ENCODE peak calls at places on chromosomes 5 and 9, in ten cellular contexts. One of them, this sample, is unnamed.
A peak's percentile ranks its signal among the peaks of the same experiment; 100 is the strongest.

GRCh38 chr5:158320178-158320674 is 461.3 kb upstream of the CLINT1 start:
- DNase-seq in heart left ventricle: no peak
- DNase-seq in ascending aorta: no peak
- DNase-seq in CD4-positive, CD25-positive, alpha-beta regulatory T cell: no peak
- DNase-seq in kidney: no peak
- DNase-seq in heart right ventricle: no peak
- DNase-seq in adrenal gland: no peak
- DNase-seq in endothelial cell of umbilical vein: no peak
- DNase-seq in mesendoderm: no peak
- DNase-seq in lung: no peak
- DNase-seq in this sample: no peak

GRCh38 chr5:76849767-76850291 is at the start of gene S100Z:
- DNase-seq in heart left ventricle: no peak
- DNase-seq in ascending aorta: no peak
- DNase-seq in CD4-positive, CD25-positive, alpha-beta regulatory T cell: no peak
- DNase-seq in kidney: no peak
- DNase-seq in heart right ventricle: no peak
- DNase-seq in adrenal gland: no peak
- DNase-seq in endothelial cell of umbilical vein: no peak
- DNase-seq in mesendoderm: peak; percentile 67
- DNase-seq in lung: no peak
- DNase-seq in this sample: no peak

GRCh38 chr5:40481226-40481625 is 198.5 kb upstream of the PTGER4 start:
- DNase-seq in heart left ventricle: no peak
- DNase-seq in ascending aorta: no peak
- DNase-seq in CD4-positive, CD25-positive, alpha-beta regulatory T cell: no peak
- DNase-seq in kidney: no peak
- DNase-seq in heart right ventricle: no peak
- DNase-seq in adrenal gland: no peak
- DNase-seq in endothelial cell of umbilical vein: no peak
- DNase-seq in mesendoderm: no peak
- DNase-seq in lung: no peak
- DNase-seq in this sample: no peak

GRCh38 chr9:96061293-96061987 is 185.9 kb downstream of the ERCC6L2 start:
- DNase-seq in heart left ventricle: no peak
- DNase-seq in ascending aorta: peak; percentile 76
- DNase-seq in CD4-positive, CD25-positive, alpha-beta regulatory T cell: no peak
- DNase-seq in kidney: no peak
- DNase-seq in heart right ventricle: no peak
- DNase-seq in adrenal gland: no peak
- DNase-seq in endothelial cell of umbilical vein: peak; percentile 65
- DNase-seq in mesendoderm: peak; percentile 76
- DNase-seq in lung: no peak
- DNase-seq in this sample: peak; percentile 46

GRCh38 chr9:72674961-72675360 is 153.6 kb downstream of the TMC1 start:
- DNase-seq in heart left ventricle: no peak
- DNase-seq in ascending aorta: no peak
- DNase-seq in CD4-positive, CD25-positive, alpha-beta regulatory T cell: no peak
- DNase-seq in kidney: no peak
- DNase-seq in heart right ventricle: no peak
- DNase-seq in adrenal gland: no peak
- DNase-seq in endothelial cell of umbilical vein: no peak
- DNase-seq in mesendoderm: no peak
- DNase-seq in lung: no peak
- DNase-seq in this sample: no peak

GRCh38 chr5:146340260-146341081 is 1.8 kb downstream of the POU4F3 start:
- DNase-seq in heart left ventricle: peak; percentile 66
- DNase-seq in ascending aorta: peak; percentile 79
- DNase-seq in CD4-positive, CD25-positive, alpha-beta regulatory T cell: no peak
- DNase-seq in kidney: no peak
- DNase-seq in heart right ventricle: peak; percentile 53
- DNase-seq in adrenal gland: peak; percentile 73
- DNase-seq in endothelial cell of umbilical vein: peak; percentile 54
- DNase-seq in mesendoderm: peak; percentile 79
- DNase-seq in lung: peak; percentile 55
- DNase-seq in this sample: no peak

GRCh38 chr5:98911221-98912040 is 17.4 kb downstream of the CHD1 start:
- DNase-seq in heart left ventricle: no peak
- DNase-seq in ascending aorta: no peak
- DNase-seq in CD4-positive, CD25-positive, alpha-beta regulatory T cell: no peak
- DNase-seq in kidney: no peak
- DNase-seq in heart right ventricle: no peak
- DNase-seq in adrenal gland: no peak
- DNase-seq in endothelial cell of umbilical vein: no peak
- DNase-seq in mesendoderm: no peak
- DNase-seq in lung: no peak
- DNase-seq in this sample: no peak

GRCh38 chr9:114552716-114553115 is 34.9 kb upstream of the ATP6V1G1 start:
- DNase-seq in heart left ventricle: no peak
- DNase-seq in ascending aorta: no peak
- DNase-seq in CD4-positive, CD25-positive, alpha-beta regulatory T cell: no peak
- DNase-seq in kidney: no peak
- DNase-seq in heart right ventricle: no peak
- DNase-seq in adrenal gland: peak; percentile 24
- DNase-seq in endothelial cell of umbilical vein: no peak
- DNase-seq in mesendoderm: no peak
- DNase-seq in lung: no peak
- DNase-seq in this sample: no peak

GRCh38 chr5:21219966-21220365 is 1232.0 kb upstream of the CDH18 start:
- DNase-seq in heart left ventricle: no peak
- DNase-seq in ascending aorta: no peak
- DNase-seq in CD4-positive, CD25-positive, alpha-beta regulatory T cell: no peak
- DNase-seq in kidney: no peak
- DNase-seq in heart right ventricle: no peak
- DNase-seq in adrenal gland: no peak
- DNase-seq in endothelial cell of umbilical vein: peak; percentile 52
- DNase-seq in mesendoderm: no peak
- DNase-seq in lung: no peak
- DNase-seq in this sample: no peak

GRCh38 chr5:59758566-59758965 is 135.0 kb downstream of the PDE4D start:
- DNase-seq in heart left ventricle: no peak
- DNase-seq in ascending aorta: no peak
- DNase-seq in CD4-positive, CD25-positive, alpha-beta regulatory T cell: no peak
- DNase-seq in kidney: no peak
- DNase-seq in heart right ventricle: no peak
- DNase-seq in adrenal gland: no peak
- DNase-seq in endothelial cell of umbilical vein: peak; percentile 55
- DNase-seq in mesendoderm: no peak
- DNase-seq in lung: no peak
- DNase-seq in this sample: no peak

GRCh38 chr5:167964529-167964928 is 326.9 kb upstream of the WWC1 start:
- DNase-seq in heart left ventricle: no peak
- DNase-seq in ascending aorta: no peak
- DNase-seq in CD4-positive, CD25-positive, alpha-beta regulatory T cell: no peak
- DNase-seq in kidney: no peak
- DNase-seq in heart right ventricle: no peak
- DNase-seq in adrenal gland: no peak
- DNase-seq in endothelial cell of umbilical vein: no peak
- DNase-seq in mesendoderm: peak; percentile 57
- DNase-seq in lung: no peak
- DNase-seq in this sample: no peak

GRCh38 chr9:13524245-13524644 is 244.8 kb upstream of the MPDZ start:
- DNase-seq in heart left ventricle: no peak
- DNase-seq in ascending aorta: no peak
- DNase-seq in CD4-positive, CD25-positive, alpha-beta regulatory T cell: no peak
- DNase-seq in kidney: no peak
- DNase-seq in heart right ventricle: no peak
- DNase-seq in adrenal gland: no peak
- DNase-seq in endothelial cell of umbilical vein: no peak
- DNase-seq in mesendoderm: peak; percentile 83
- DNase-seq in lung: no peak
- DNase-seq in this sample: no peak

GRCh38 chr5:56139978-56140562 is 93.1 kb downstream of the ANKRD55 start:
- DNase-seq in heart left ventricle: no peak
- DNase-seq in ascending aorta: no peak
- DNase-seq in CD4-positive, CD25-positive, alpha-beta regulatory T cell: no peak
- DNase-seq in kidney: no peak
- DNase-seq in heart right ventricle: no peak
- DNase-seq in adrenal gland: no peak
- DNase-seq in endothelial cell of umbilical vein: peak; percentile 90
- DNase-seq in mesendoderm: no peak
- DNase-seq in lung: no peak
- DNase-seq in this sample: no peak

GRCh38 chr5:151080620-151081425 is at the start of gene TNIP1:
- DNase-seq in heart left ventricle: peak; percentile 96
- DNase-seq in ascending aorta: peak; percentile 96
- DNase-seq in CD4-positive, CD25-positive, alpha-beta regulatory T cell: peak; percentile 90
- DNase-seq in kidney: peak; percentile 97
- DNase-seq in heart right ventricle: peak; percentile 98
- DNase-seq in adrenal gland: peak; percentile 93
- DNase-seq in endothelial cell of umbilical vein: peak; percentile 92
- DNase-seq in mesendoderm: peak; percentile 87
- DNase-seq in lung: peak; percentile 95
- DNase-seq in this sample: peak; percentile 79

GRCh38 chr9:133512253-133513213 is 12.2 kb downstream of the MYMK start:
- DNase-seq in heart left ventricle: peak; percentile 27
- DNase-seq in ascending aorta: no peak
- DNase-seq in CD4-positive, CD25-positive, alpha-beta regulatory T cell: no peak
- DNase-seq in kidney: peak; percentile 63
- DNase-seq in heart right ventricle: peak; percentile 8
- DNase-seq in adrenal gland: no peak
- DNase-seq in endothelial cell of umbilical vein: no peak
- DNase-seq in mesendoderm: no peak
- DNase-seq in lung: no peak
- DNase-seq in this sample: no peak

DNA sequence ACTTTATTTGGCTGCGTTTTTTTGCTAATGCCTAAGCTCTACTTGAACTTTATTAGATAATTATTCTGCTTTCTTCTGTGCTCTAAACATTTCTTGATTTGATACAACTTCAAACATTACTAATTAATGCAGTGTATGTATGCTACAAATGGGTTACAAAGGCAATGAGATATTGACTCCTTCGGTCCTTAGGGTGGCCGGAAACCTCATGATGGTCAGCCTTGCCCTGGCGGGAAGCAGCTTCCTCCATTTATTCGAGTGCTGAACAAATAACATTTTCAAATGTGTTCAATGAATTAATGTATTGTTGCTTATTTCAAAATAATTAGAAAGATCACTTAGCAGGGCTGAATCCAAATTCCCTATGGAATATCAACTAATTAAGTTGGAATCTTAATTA is 3.9 kb upstream of the LNPEP start:
- DNase-seq in heart left ventricle: no peak
- DNase-seq in ascending aorta: no peak
- DNase-seq in CD4-positive, CD25-positive, alpha-beta regulatory T cell: no peak
- DNase-seq in kidney: no peak
- DNase-seq in heart right ventricle: no peak
- DNase-seq in adrenal gland: no peak
- DNase-seq in endothelial cell of umbilical vein: no peak
- DNase-seq in mesendoderm: no peak
- DNase-seq in lung: no peak
- DNase-seq in this sample: no peak
- H3K4me3 ChIP-seq in heart left ventricle: no peak overlapping the region
- H3K4me3 ChIP-seq in ascending aorta: no peak overlapping the region
- H3K4me3 ChIP-seq in CD4-positive, CD25-positive, alpha-beta regulatory T cell: peak overlapping the region; percentile 98
- H3K4me3 ChIP-seq in kidney: no peak overlapping the region
- H3K4me3 ChIP-seq in heart right ventricle: no peak overlapping the region
- H3K4me3 ChIP-seq in adrenal gland: no peak overlapping the region
- H3K4me3 ChIP-seq in endothelial cell of umbilical vein: no peak overlapping the region
- H3K4me3 ChIP-seq in mesendoderm: no peak overlapping the region
- H3K4me3 ChIP-seq in lung: no peak overlapping the region
- H3K4me3 ChIP-seq in this sample: no peak overlapping the region

GRCh38 chr9:94167376-94167775 is 83.1 kb downstream of the PTPDC1 start:
- DNase-seq in heart left ventricle: no peak
- DNase-seq in ascending aorta: no peak
- DNase-seq in CD4-positive, CD25-positive, alpha-beta regulatory T cell: no peak
- DNase-seq in kidney: no peak
- DNase-seq in heart right ventricle: no peak
- DNase-seq in adrenal gland: no peak
- DNase-seq in endothelial cell of umbilical vein: no peak
- DNase-seq in mesendoderm: no peak
- DNase-seq in lung: no peak
- DNase-seq in this sample: no peak

GRCh38 chr9:94169978-94170377 is 85.7 kb downstream of the PTPDC1 start:
- DNase-seq in heart left ventricle: no peak
- DNase-seq in ascending aorta: no peak
- DNase-seq in CD4-positive, CD25-positive, alpha-beta regulatory T cell: no peak
- DNase-seq in kidney: no peak
- DNase-seq in heart right ventricle: no peak
- DNase-seq in adrenal gland: no peak
- DNase-seq in endothelial cell of umbilical vein: no peak
- DNase-seq in mesendoderm: no peak
- DNase-seq in lung: no peak
- DNase-seq in this sample: no peak

GRCh38 chr9:94167055-94167346 is 82.7 kb downstream of the PTPDC1 start:
- DNase-seq in heart left ventricle: no peak
- DNase-seq in ascending aorta: no peak
- DNase-seq in CD4-positive, CD25-positive, alpha-beta regulatory T cell: no peak
- DNase-seq in kidney: no peak
- DNase-seq in heart right ventricle: no peak
- DNase-seq in adrenal gland: no peak
- DNase-seq in endothelial cell of umbilical vein: no peak
- DNase-seq in mesendoderm: peak; percentile 96
- DNase-seq in lung: no peak
- DNase-seq in this sample: no peak

GRCh38 chr9:94166237-94167054 is 82.2 kb downstream of the PTPDC1 start:
- DNase-seq in heart left ventricle: peak; percentile 99
- DNase-seq in ascending aorta: peak; percentile 99
- DNase-seq in CD4-positive, CD25-positive, alpha-beta regulatory T cell: peak; percentile 94
- DNase-seq in kidney: peak; percentile 99
- DNase-seq in heart right ventricle: peak; percentile 96
- DNase-seq in adrenal gland: peak; percentile 99
- DNase-seq in endothelial cell of umbilical vein: peak; percentile 98
- DNase-seq in mesendoderm: peak; percentile 100
- DNase-seq in lung: peak; percentile 98
- DNase-seq in this sample: peak; percentile 95

GRCh38 chr9:94168203-94169000 is 84.1 kb downstream of the PTPDC1 start:
- DNase-seq in heart left ventricle: no peak
- DNase-seq in ascending aorta: no peak
- DNase-seq in CD4-positive, CD25-positive, alpha-beta regulatory T cell: no peak
- DNase-seq in kidney: no peak
- DNase-seq in heart right ventricle: no peak
- DNase-seq in adrenal gland: no peak
- DNase-seq in endothelial cell of umbilical vein: no peak
- DNase-seq in mesendoderm: no peak
- DNase-seq in lung: no peak
- DNase-seq in this sample: no peak
- H3K27ac ChIP-seq in heart left ventricle: peak overlapping the region; percentile 100
- H3K27ac ChIP-seq in ascending aorta: peak overlapping the region; percentile 100
- H3K27ac ChIP-seq in CD4-positive, CD25-positive, alpha-beta regulatory T cell: peak overlapping the region; percentile 97
- H3K27ac ChIP-seq in kidney: peak overlapping the region; percentile 99
- H3K27ac ChIP-seq in heart right ventricle: peak overlapping the region; percentile 100
- H3K27ac ChIP-seq in adrenal gland: peak overlapping the region; percentile 99
- H3K27ac ChIP-seq in endothelial cell of umbilical vein: peak overlapping the region; percentile 96
- H3K27ac ChIP-seq in mesendoderm: no peak overlapping the region
- H3K27ac ChIP-seq in lung: peak overlapping the region; percentile 56
- H3K27ac ChIP-seq in this sample: peak overlapping the region; percentile 100

GRCh38 chr5:36205329-36205728 is 36.4 kb downstream of the NADK2 start:
- DNase-seq in heart left ventricle: no peak
- DNase-seq in ascending aorta: no peak
- DNase-seq in CD4-positive, CD25-positive, alpha-beta regulatory T cell: no peak
- DNase-seq in kidney: no peak
- DNase-seq in heart right ventricle: no peak
- DNase-seq in adrenal gland: no peak
- DNase-seq in endothelial cell of umbilical vein: no peak
- DNase-seq in mesendoderm: no peak
- DNase-seq in lung: no peak
- DNase-seq in this sample: no peak
- H3K4me3 ChIP-seq in heart left ventricle: no peak overlapping the region
- H3K4me3 ChIP-seq in ascending aorta: no peak overlapping the region
- H3K4me3 ChIP-seq in CD4-positive, CD25-positive, alpha-beta regulatory T cell: no peak overlapping the region
- H3K4me3 ChIP-seq in kidney: no peak overlapping the region
- H3K4me3 ChIP-seq in heart right ventricle: no peak overlapping the region
- H3K4me3 ChIP-seq in adrenal gland: no peak overlapping the region
- H3K4me3 ChIP-seq in endothelial cell of umbilical vein: no peak overlapping the region
- H3K4me3 ChIP-seq in mesendoderm: no peak overlapping the region
- H3K4me3 ChIP-seq in lung: no peak overlapping the region
- H3K4me3 ChIP-seq in this sample: no peak overlapping the region

GRCh38 chr5:108878756-108879155 is 131.1 kb downstream of the FER start:
- DNase-seq in heart left ventricle: no peak
- DNase-seq in ascending aorta: no peak
- DNase-seq in CD4-positive, CD25-positive, alpha-beta regulatory T cell: no peak
- DNase-seq in kidney: no peak
- DNase-seq in heart right ventricle: no peak
- DNase-seq in adrenal gland: no peak
- DNase-seq in endothelial cell of umbilical vein: no peak
- DNase-seq in mesendoderm: no peak
- DNase-seq in lung: no peak
- DNase-seq in this sample: no peak
- H3K27ac ChIP-seq in heart left ventricle: no peak overlapping the region
- H3K27ac ChIP-seq in ascending aorta: no peak overlapping the region
- H3K27ac ChIP-seq in CD4-positive, CD25-positive, alpha-beta regulatory T cell: no peak overlapping the region
- H3K27ac ChIP-seq in kidney: no peak overlapping the region
- H3K27ac ChIP-seq in heart right ventricle: no peak overlapping the region
- H3K27ac ChIP-seq in adrenal gland: no peak overlapping the region
- H3K27ac ChIP-seq in endothelial cell of umbilical vein: no peak overlapping the region
- H3K27ac ChIP-seq in mesendoderm: no peak overlapping the region
- H3K27ac ChIP-seq in lung: no peak overlapping the region
- H3K27ac ChIP-seq in this sample: no peak overlapping the region

This sample was measured in dorsolateral prefrontal cortex.